ENCODE peak calls at places on chromosome 3, in seven cellular contexts. E is B cell, H is GM12865, Q is heart left ventricle, M is Calu3, O is adrenal gland, A is breast epithelium. J is an unnamed sample.

GRCh38 chr3:109023656-109024254 is 70.1 kb upstream of the GUCA1C start:
- DNase-seq in E (peak), H (peak), Q (peak), M (peak), O (peak), A (no peak), J (peak)

GRCh38 chr3:3038201-3038991 is 71.8 kb downstream of the IL5RA start:
- DNase-seq in E (no peak), H (no peak), Q (no peak), M (peak), O (no peak), A (no peak), J (no peak)

GRCh38 chr3:66957357-66957756 is 40.8 kb upstream of the KBTBD8 start:
- DNase-seq in E (no peak), H (no peak), Q (no peak), M (no peak), O (no peak), A (no peak), J (no peak)

GRCh38 chr3:5019411-5020261 is 40.4 kb downstream of the BHLHE40 start:
- DNase-seq in E (no peak), H (no peak), Q (no peak), M (no peak), O (no peak), A (no peak), J (no peak)

GRCh38 chr3:129984124-129984523 is 9.6 kb downstream of the TRH start:
- DNase-seq in E (peak), H (no peak), Q (no peak), M (no peak), O (no peak), A (no peak), J (no peak)

GRCh38 chr3:150293401-150294001 is 114.6 kb upstream of the TSC22D2 start:
- DNase-seq in E (no peak), H (no peak), Q (no peak), M (no peak), O (no peak), A (no peak), J (no peak)

GRCh38 chr3:167740961-167741587 is 5.6 kb downstream of the SERPINI1 start:
- DNase-seq in E (peak), H (peak), Q (no peak), M (peak), O (no peak), A (no peak), J (peak)

GRCh38 chr3:126867526-126868200 is 115.3 kb upstream of the PLXNA1 start:
- DNase-seq in E (no peak), H (no peak), Q (no peak), M (no peak), O (no peak), A (no peak), J (no peak)

GRCh38 chr3:192409203-192409837 is 318.0 kb downstream of the FGF12 start:
- DNase-seq in E (no peak), H (peak), Q (peak), M (peak), O (peak), A (no peak), J (peak)

GRCh38 chr3:127394984-127395662 is 107.3 kb upstream of the PRR20G start:
- DNase-seq in E (no peak), H (no peak), Q (no peak), M (no peak), O (no peak), A (no peak), J (no peak)

GRCh38 chr3:140920029-140920428 is 21.6 kb upstream of the SLC25A36 start:
- DNase-seq in E (no peak), H (no peak), Q (no peak), M (no peak), O (no peak), A (no peak), J (no peak)

GRCh38 chr3:182596673-182597410 is 196.5 kb upstream of the ATP11B start:
- DNase-seq in E (no peak), H (no peak), Q (no peak), M (peak), O (no peak), A (no peak), J (no peak)

GRCh38 chr3:132549169-132549568 is 47.9 kb upstream of the ACKR4 start:
- DNase-seq in E (no peak), H (no peak), Q (no peak), M (no peak), O (no peak), A (no peak), J (no peak)

GRCh38 chr3:101849714-101850326 is 506 bp downstream of the NFKBIZ start:
- DNase-seq in E (peak), H (peak), Q (peak), M (no peak), O (peak), A (no peak), J (peak)

GRCh38 chr3:30632065-30632464 is 25.7 kb downstream of the TGFBR2 start:
- DNase-seq in E (no peak), H (no peak), Q (no peak), M (no peak), O (no peak), A (no peak), J (no peak)

GRCh38 chr3:194687638-194688206 is 2.0 kb downstream of the FAM43A start:
- DNase-seq in E (peak), H (peak), Q (peak), M (peak), O (peak), A (no peak), J (peak)

GRCh38 chr3:66693461-66693912 is 192.7 kb upstream of the LRIG1 start:
- DNase-seq in E (no peak), H (no peak), Q (peak), M (no peak), O (no peak), A (peak), J (no peak)

GRCh38 chr3:81005992-81006391 is 755.5 kb downstream of the GBE1 start:
- DNase-seq in E (no peak), H (no peak), Q (no peak), M (no peak), O (no peak), A (no peak), J (no peak)
- TF ChIP-seq CTCF in E (no peak), H (no peak), Q (no peak), M (no peak), O (no peak), A (no peak), J (no peak)

GRCh38 chr3:70095260-70095659 is 95.7 kb downstream of the SAMMSON start:
- DNase-seq in E (no peak), H (no peak), Q (no peak), M (no peak), O (no peak), A (no peak), J (no peak)
- TF ChIP-seq CTCF in E (no peak), H (no peak), Q (no peak), M (no peak), O (no peak), A (no peak), J (no peak)

DNA sequence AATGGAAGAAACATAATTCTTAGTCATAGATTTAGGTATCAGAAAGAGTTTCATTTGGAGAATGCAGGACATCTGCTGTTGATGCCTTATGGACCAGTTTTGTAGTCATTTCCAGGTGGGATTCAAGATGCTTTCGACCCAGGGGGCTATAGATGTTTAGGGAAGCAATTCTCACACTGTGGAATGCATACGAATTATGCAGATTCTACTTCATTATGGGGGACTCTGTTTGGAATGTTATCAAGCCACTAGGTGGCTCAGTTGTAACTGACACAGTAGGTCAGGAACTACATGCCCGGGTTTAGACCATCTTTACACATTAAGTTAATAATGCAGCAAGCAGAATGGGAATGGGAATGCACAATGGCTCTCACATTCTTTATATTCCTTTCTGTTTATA is 1359.8 kb downstream of the ZPLD1 start:
- DNase-seq in E (no peak), H (peak), Q (no peak), M (peak), O (no peak), A (no peak), J (no peak)
- TF ChIP-seq CTCF in E (no peak), H (peak), Q (no peak), M (no peak), O (no peak), A (no peak), J (no peak)

GRCh38 chr3:42979044-42979962 is at the start of gene GASK1A:
- DNase-seq in E (no peak), H (no peak), Q (peak), M (peak), O (peak), A (peak), J (peak)
- TF ChIP-seq CTCF in E (no peak), H (no peak), Q (no peak), M (no peak), O (no peak), A (no peak), J (no peak)

DNA sequence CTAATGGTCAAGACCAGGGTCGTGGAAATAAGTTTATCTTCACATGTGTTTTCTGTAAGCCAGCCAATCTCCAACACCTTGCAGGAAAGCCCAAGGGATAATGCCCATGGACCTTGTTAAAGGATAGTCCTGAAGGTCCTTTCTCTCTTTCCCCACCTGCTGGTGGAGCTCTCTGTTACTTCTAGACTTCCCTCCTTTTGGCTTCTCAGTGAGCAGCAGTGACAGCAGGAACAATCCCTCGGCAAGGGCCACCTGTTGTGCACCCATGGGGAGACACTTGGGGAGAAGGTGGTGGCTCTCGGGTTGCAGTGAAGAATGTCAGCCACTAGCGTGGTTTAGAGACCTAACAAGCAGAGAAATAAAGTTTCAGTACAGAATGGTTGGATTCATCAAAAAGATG is 84.0 kb upstream of the OSBPL11 start:
- DNase-seq in E (no peak), H (no peak), Q (no peak), M (no peak), O (no peak), A (no peak), J (no peak)
- TF ChIP-seq CTCF in E (no peak), H (no peak), Q (no peak), M (no peak), O (no peak), A (no peak), J (no peak)

GRCh38 chr3:107269081-107269480 is 108.2 kb upstream of the CCDC54 start:
- DNase-seq in E (no peak), H (no peak), Q (no peak), M (no peak), O (no peak), A (no peak), J (no peak)

GRCh38 chr3:107268461-107268860 is 108.8 kb upstream of the CCDC54 start:
- DNase-seq in E (no peak), H (no peak), Q (no peak), M (no peak), O (no peak), A (no peak), J (no peak)

GRCh38 chr3:107272471-107272870 is 104.8 kb upstream of the CCDC54 start:
- DNase-seq in E (no peak), H (no peak), Q (no peak), M (no peak), O (no peak), A (no peak), J (no peak)

GRCh38 chr3:107271787-107272387 is 105.4 kb upstream of the CCDC54 start:
- DNase-seq in E (no peak), H (peak), Q (no peak), M (no peak), O (no peak), A (no peak), J (peak)

GRCh38 chr3:107272885-107273284 is 104.4 kb upstream of the CCDC54 start:
- DNase-seq in E (no peak), H (no peak), Q (no peak), M (peak), O (no peak), A (no peak), J (no peak)
- TF ChIP-seq CTCF in E (no peak), H (no peak), Q (no peak), M (no peak), O (no peak), A (no peak), J (no peak)

GRCh38 chr3:71689305-71689704 is 35.9 kb downstream of the EIF4E3 start:
- DNase-seq in E (no peak), H (no peak), Q (no peak), M (peak), O (no peak), A (no peak), J (no peak)
- TF ChIP-seq CTCF in E (no peak), H (no peak), Q (no peak), M (peak), O (no peak), A (no peak), J (no peak)

DNA sequence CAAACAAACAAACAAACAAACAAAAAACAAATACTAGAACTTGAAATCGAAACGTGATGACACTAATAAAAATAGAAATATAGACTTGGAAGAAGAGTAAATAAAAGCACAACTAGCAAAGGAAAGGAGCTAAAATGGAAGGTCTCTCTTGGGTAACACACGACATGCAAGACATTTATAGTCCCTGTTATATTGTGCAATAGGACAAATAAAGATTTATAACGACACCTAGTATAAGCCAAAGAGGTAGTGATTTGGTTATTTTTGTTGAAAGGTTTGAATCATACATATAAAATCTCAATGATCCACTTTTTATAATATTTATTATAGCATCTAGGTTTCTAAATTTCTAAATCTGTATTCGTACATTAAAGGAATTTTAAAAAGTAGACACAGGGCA is 349.6 kb downstream of the CHST2 start:
- DNase-seq in E (no peak), H (no peak), Q (no peak), M (no peak), O (no peak), A (no peak), J (no peak)
- TF ChIP-seq CTCF in E (no peak), H (no peak), Q (no peak), M (no peak), O (no peak), A (no peak), J (no peak)

J was measured in GM13976.